ENCODE peak calls at places on chromosomes 7 and 10, in four cellular contexts. N is iris pigment epithelial cell; P is activated naive CD8-positive, alpha-beta T cell treated with anti-CD3 and anti-CD28 coated beads, Interleukin-2, amount 50 U/mL, for 24 hours; G is left cardiac atrium. C is an unnamed sample.

GRCh38 chr10:84008878-84009277 is 130.4 kb upstream of the GHITM start:
- DNase-seq in N (no peak), P (peak), G (peak), C (no peak)

GRCh38 chr10:128086003-128086863 is 40.0 kb downstream of the MKI67 start:
- DNase-seq in N (no peak), P (no peak), G (no peak), C (no peak)

GRCh38 chr7:39631736-39632304 is 8.4 kb downstream of the RALA start:
- DNase-seq in N (no peak), P (no peak), G (no peak), C (no peak)

GRCh38 chr7:94295805-94296204 is 98.9 kb upstream of the COL1A2 start:
- DNase-seq in N (peak), P (no peak), G (no peak), C (no peak)

GRCh38 chr7:70571986-70572385 is 560.0 kb upstream of the GALNT17 start:
- DNase-seq in N (no peak), P (no peak), G (no peak), C (no peak)

GRCh38 chr10:3516626-3517255 is 268.3 kb downstream of the KLF6 start:
- DNase-seq in N (peak), P (no peak), G (no peak), C (no peak)

GRCh38 chr10:44334091-44334490 is 50.8 kb downstream of the CXCL12 start:
- DNase-seq in N (no peak), P (no peak), G (no peak), C (no peak)

GRCh38 chr7:28806841-28807240 is 151.3 kb downstream of the TRIL start:
- DNase-seq in N (no peak), P (no peak), G (no peak), C (no peak)

GRCh38 chr10:15167411-15168295 is 840 bp downstream of the NMT2 start:
- DNase-seq in N (peak), P (peak), G (peak), C (peak)

GRCh38 chr10:56319386-56319785 is 41.7 kb downstream of the ZWINT start:
- DNase-seq in N (peak), P (no peak), G (no peak), C (no peak)

GRCh38 chr10:70132098-70133029 is at the start of gene AIFM2:
- DNase-seq in N (peak), P (peak), G (peak), C (peak)

GRCh38 chr7:28296571-28297483 is 115.5 kb upstream of the CREB5 start:
- DNase-seq in N (peak), P (peak), G (peak), C (peak)

C was measured in effector CD8-positive, alpha-beta T cell.